ENCODE peak calls at places on chromosomes 12 and 14, in seven cellular contexts. One of them, this sample, is unnamed.

GRCh38 chr14:68807148-68807600 is 14.3 kb upstream of the ZFP36L1 start:
- DNase-seq in fibroblast of gingiva: peak
- DNase-seq in globus pallidus: peak
- DNase-seq in lower leg skin: peak
- DNase-seq in MCF 10A: peak
- DNase-seq in CD4-positive, alpha-beta T cell: peak
- DNase-seq in AG20443: peak
- DNase-seq in this sample: no peak

GRCh38 chr14:74516451-74517155 is 23.0 kb downstream of the ISCA2 start:
- DNase-seq in fibroblast of gingiva: no peak
- DNase-seq in globus pallidus: no peak
- DNase-seq in lower leg skin: no peak
- DNase-seq in MCF 10A: no peak
- DNase-seq in CD4-positive, alpha-beta T cell: no peak
- DNase-seq in AG20443: peak
- DNase-seq in this sample: no peak

GRCh38 chr14:92615451-92615850 is 101.9 kb downstream of the RIN3 start:
- DNase-seq in fibroblast of gingiva: no peak
- DNase-seq in globus pallidus: no peak
- DNase-seq in lower leg skin: no peak
- DNase-seq in MCF 10A: no peak
- DNase-seq in CD4-positive, alpha-beta T cell: peak
- DNase-seq in AG20443: no peak
- DNase-seq in this sample: peak

GRCh38 chr14:95526483-95527391 is 8.1 kb upstream of the GLRX5 start:
- DNase-seq in fibroblast of gingiva: peak
- DNase-seq in globus pallidus: no peak
- DNase-seq in lower leg skin: no peak
- DNase-seq in MCF 10A: no peak
- DNase-seq in CD4-positive, alpha-beta T cell: no peak
- DNase-seq in AG20443: no peak
- DNase-seq in this sample: no peak

GRCh38 chr14:30214014-30214413 is 286.4 kb upstream of the PRKD1 start:
- DNase-seq in fibroblast of gingiva: no peak
- DNase-seq in globus pallidus: no peak
- DNase-seq in lower leg skin: no peak
- DNase-seq in MCF 10A: peak
- DNase-seq in CD4-positive, alpha-beta T cell: no peak
- DNase-seq in AG20443: peak
- DNase-seq in this sample: no peak

GRCh38 chr12:78146365-78146772 is 315.7 kb downstream of the NAV3 start:
- DNase-seq in fibroblast of gingiva: peak
- DNase-seq in globus pallidus: peak
- DNase-seq in lower leg skin: no peak
- DNase-seq in MCF 10A: peak
- DNase-seq in CD4-positive, alpha-beta T cell: no peak
- DNase-seq in AG20443: peak
- DNase-seq in this sample: no peak

GRCh38 chr14:24565766-24566165 is 10.3 kb downstream of the CTSG start:
- DNase-seq in fibroblast of gingiva: no peak
- DNase-seq in globus pallidus: no peak
- DNase-seq in lower leg skin: no peak
- DNase-seq in MCF 10A: no peak
- DNase-seq in CD4-positive, alpha-beta T cell: no peak
- DNase-seq in AG20443: no peak
- DNase-seq in this sample: no peak

GRCh38 chr12:77120156-77120555 is 54.8 kb upstream of the E2F7 start:
- DNase-seq in fibroblast of gingiva: no peak
- DNase-seq in globus pallidus: no peak
- DNase-seq in lower leg skin: no peak
- DNase-seq in MCF 10A: peak
- DNase-seq in CD4-positive, alpha-beta T cell: no peak
- DNase-seq in AG20443: peak
- DNase-seq in this sample: no peak

GRCh38 chr14:64823305-64823985 is 56.3 kb downstream of the SPTB start:
- DNase-seq in fibroblast of gingiva: peak
- DNase-seq in globus pallidus: peak
- DNase-seq in lower leg skin: peak
- DNase-seq in MCF 10A: peak
- DNase-seq in CD4-positive, alpha-beta T cell: peak
- DNase-seq in AG20443: peak
- DNase-seq in this sample: peak

GRCh38 chr12:108731105-108731865 is at the start of gene CORO1C:
- DNase-seq in fibroblast of gingiva: peak
- DNase-seq in globus pallidus: peak
- DNase-seq in lower leg skin: peak
- DNase-seq in MCF 10A: peak
- DNase-seq in CD4-positive, alpha-beta T cell: peak
- DNase-seq in AG20443: peak
- DNase-seq in this sample: peak

GRCh38 chr14:67738740-67739504 is 37.2 kb downstream of the RDH12 start:
- DNase-seq in fibroblast of gingiva: peak
- DNase-seq in globus pallidus: no peak
- DNase-seq in lower leg skin: peak
- DNase-seq in MCF 10A: peak
- DNase-seq in CD4-positive, alpha-beta T cell: no peak
- DNase-seq in AG20443: peak
- DNase-seq in this sample: no peak

GRCh38 chr12:2605301-2605700 is 189.5 kb upstream of the FKBP4 start:
- DNase-seq in fibroblast of gingiva: no peak
- DNase-seq in globus pallidus: no peak
- DNase-seq in lower leg skin: no peak
- DNase-seq in MCF 10A: no peak
- DNase-seq in CD4-positive, alpha-beta T cell: no peak
- DNase-seq in AG20443: no peak
- DNase-seq in this sample: no peak

GRCh38 chr14:24367506-24368214 is at the start of gene NFATC4:
- DNase-seq in fibroblast of gingiva: peak
- DNase-seq in globus pallidus: peak
- DNase-seq in lower leg skin: peak
- DNase-seq in MCF 10A: peak
- DNase-seq in CD4-positive, alpha-beta T cell: no peak
- DNase-seq in AG20443: peak
- DNase-seq in this sample: no peak

GRCh38 chr12:68958337-68958736 is 25.4 kb upstream of the CPM start:
- DNase-seq in fibroblast of gingiva: no peak
- DNase-seq in globus pallidus: no peak
- DNase-seq in lower leg skin: no peak
- DNase-seq in MCF 10A: no peak
- DNase-seq in CD4-positive, alpha-beta T cell: no peak
- DNase-seq in AG20443: no peak
- DNase-seq in this sample: no peak